ENCODE peak calls at places on chromosomes 2 and 18, in seven cellular contexts. B is T-helper 9 cell, P is D341Med, D is NCI-H1694, E is T1000, V is cardiac fibroblast, Y is occipital lobe. X is an unnamed sample.

GRCh38 chr2:152036611-152037469 is 62.0 kb downstream of the CACNB4 start:
- DNase-seq in D (peak; percentile 88), Y (peak; percentile 33), B (peak; percentile 29), P (peak; percentile 77), E (peak; percentile 30), V (peak; percentile 82), X (peak; percentile 76)

GRCh38 chr18:34158881-34159690 is 65.6 kb downstream of the NOL4 start:
- DNase-seq in Y (peak; percentile 72), D (peak; percentile 30), E (no peak), P (peak; percentile 70), V (peak; percentile 2), B (no peak), X (no peak)

GRCh38 chr2:168210898-168211570 is 36.4 kb downstream of the STK39 start:
- DNase-seq in E (no peak), D (no peak), Y (no peak), B (no peak), V (peak; percentile 93), P (no peak), X (peak; percentile 84)

GRCh38 chr18:46239998-46240397 is 135.8 kb downstream of the HAUS1 start:
- DNase-seq in B (no peak), Y (no peak), P (no peak), E (no peak), D (no peak), V (no peak), X (no peak)

GRCh38 chr2:85865539-85866164 is 23.1 kb downstream of the ST3GAL5 start:
- DNase-seq in Y (no peak), D (no peak), P (no peak), E (no peak), V (no peak), B (no peak), X (no peak)

GRCh38 chr2:216603010-216603883 is 30.0 kb upstream of the IGFBP2 start:
- DNase-seq in E (no peak), Y (no peak), D (no peak), V (no peak), B (no peak), P (no peak), X (no peak)

GRCh38 chr18:58117685-58118403 is 73.8 kb downstream of the NEDD4L start:
- DNase-seq in E (no peak), P (no peak), D (no peak), V (peak; percentile 84), B (no peak), Y (peak; percentile 26), X (peak; percentile 82)

GRCh38 chr2:98936133-98936916 is at the start of gene CRACDL:
- DNase-seq in E (no peak), V (peak; percentile 20), D (no peak), P (peak; percentile 59), B (no peak), Y (no peak), X (peak; percentile 39)

GRCh38 chr2:218860950-218861381 is 1.4 kb downstream of the WNT6 start:
- DNase-seq in P (peak; percentile 90), D (peak; percentile 98), E (no peak), B (no peak), V (peak; percentile 15), Y (no peak), X (no peak)

GRCh38 chr18:58862404-58862803 is 2.3 kb upstream of the ZNF532 start:
- DNase-seq in V (no peak), B (no peak), D (no peak), E (no peak), P (no peak), Y (no peak), X (no peak)

GRCh38 chr2:63537306-63537705 is 51.0 kb downstream of the WDPCP start:
- DNase-seq in V (peak; percentile 74), P (no peak), Y (no peak), B (no peak), D (no peak), E (no peak), X (peak; percentile 40)

GRCh38 chr2:309148-309969 is 21.5 kb upstream of the ALKAL2 start:
- DNase-seq in D (no peak), V (no peak), Y (no peak), E (no peak), P (no peak), B (no peak), X (no peak)

GRCh38 chr2:69926849-69927515 is 12.1 kb downstream of the MXD1 start:
- DNase-seq in B (no peak), P (no peak), Y (no peak), V (peak; percentile 88), E (no peak), D (no peak), X (peak; percentile 84)

GRCh38 chr2:137847443-137847842 is 116.8 kb upstream of the HNMT start:
- DNase-seq in E (no peak), Y (no peak), P (no peak), V (no peak), D (no peak), B (no peak), X (no peak)

GRCh38 chr2:36800381-36800780 is 103.9 kb downstream of the VIT start:
- DNase-seq in B (no peak), Y (peak; percentile 74), D (no peak), V (no peak), E (no peak), P (no peak), X (no peak)

GRCh38 chr18:6759579-6759978 is 30.1 kb downstream of the ARHGAP28 start:
- DNase-seq in D (no peak), V (no peak), B (no peak), Y (no peak), P (no peak), E (no peak), X (no peak)

GRCh38 chr2:32135409-32135808 is 30.3 kb upstream of the SLC30A6 start:
- DNase-seq in E (peak; percentile 22), B (no peak), Y (no peak), D (peak; percentile 8), V (peak; percentile 87), P (peak; percentile 31), X (peak; percentile 67)

GRCh38 chr2:169933124-169933711 is 106.0 kb downstream of the UBR3 start:
- DNase-seq in Y (no peak), E (no peak), P (peak; percentile 35), D (peak; percentile 87), V (peak; percentile 74), B (no peak), X (peak; percentile 48)

GRCh38 chr18:59546164-59546563 is 151.1 kb downstream of the CCBE1 start:
- DNase-seq in E (peak; percentile 25), Y (no peak), P (no peak), V (peak; percentile 59), B (no peak), D (no peak), X (peak; percentile 7)

GRCh38 chr18:5440297-5440696 is 103.5 kb downstream of the EPB41L3 start:
- DNase-seq in D (no peak), Y (no peak), V (peak; percentile 33), B (no peak), E (no peak), P (no peak), X (no peak)

GRCh38 chr2:179596018-179596417 is 265.4 kb downstream of the ZNF385B start:
- DNase-seq in D (no peak), P (no peak), V (peak; percentile 88), Y (no peak), E (no peak), B (no peak), X (peak; percentile 74)

GRCh38 chr2:219629976-219630695 is 2.7 kb downstream of the SLC4A3 start:
- DNase-seq in V (peak; percentile 7), P (no peak), E (no peak), B (no peak), D (no peak), Y (no peak), X (no peak)

GRCh38 chr2:145927398-145927951 is 1407.6 kb upstream of the ZEB2 start:
- DNase-seq in V (peak; percentile 53), D (no peak), B (no peak), P (no peak), Y (no peak), E (no peak), X (no peak)

GRCh38 chr2:52083214-52083613 is 1051.3 kb upstream of the NRXN1 start:
- DNase-seq in Y (no peak), V (no peak), P (no peak), E (no peak), D (no peak), B (no peak), X (no peak)

GRCh38 chr18:58615150-58616132 is 13.4 kb downstream of the ALPK2 start:
- DNase-seq in P (no peak), V (no peak), B (peak; percentile 13), D (no peak), Y (no peak), E (no peak), X (no peak)

GRCh38 chr2:48633143-48633542 is 15.5 kb downstream of the GTF2A1L start:
- DNase-seq in V (no peak), E (no peak), D (no peak), P (no peak), B (no peak), Y (no peak), X (no peak)

GRCh38 chr2:64517511-64517884 is 6.6 kb upstream of the AFTPH start:
- DNase-seq in P (no peak), V (no peak), B (no peak), Y (no peak), D (no peak), E (no peak), X (no peak)

GRCh38 chr2:146189541-146189940 is 1655.3 kb upstream of the ACVR2A start:
- DNase-seq in P (peak; percentile 30), V (no peak), E (no peak), D (no peak), Y (no peak), B (no peak), X (no peak)

GRCh38 chr2:76212305-76212985 is 501.7 kb upstream of the GCFC2 start:
- DNase-seq in E (no peak), Y (no peak), V (no peak), B (no peak), P (no peak), D (no peak), X (no peak)

GRCh38 chr2:46460991-46461715 is 18.2 kb upstream of the TMEM247 start:
- DNase-seq in P (peak; percentile 67), Y (peak; percentile 48), B (peak; percentile 75), E (peak; percentile 49), D (peak; percentile 10), V (peak; percentile 78), X (peak; percentile 68)

GRCh38 chr18:21740474-21740723 is 193 bp upstream of the MIB1 start:
- DNase-seq in P (peak; percentile 100), D (no peak), Y (peak; percentile 99), B (no peak), E (no peak), V (no peak), X (peak; percentile 97)

GRCh38 chr2:106161938-106162814 is 31.9 kb downstream of the UXS1 start:
- DNase-seq in B (no peak), V (peak; percentile 24), Y (no peak), E (no peak), D (no peak), P (no peak), X (peak; percentile 73)

GRCh38 chr2:215210082-215210481 is 71.7 kb upstream of the ABCA12 start:
- DNase-seq in B (no peak), D (no peak), Y (no peak), E (no peak), P (no peak), V (no peak), X (no peak)

GRCh38 chr2:74555610-74556103 is 1.1 kb downstream of the DOK1 start:
- DNase-seq in Y (no peak), E (no peak), B (no peak), D (no peak), V (no peak), P (no peak), X (no peak)

GRCh38 chr18:46563317-46563716 is 93.7 kb downstream of the LOXHD1 start:
- DNase-seq in P (no peak), V (no peak), B (no peak), Y (no peak), E (no peak), D (no peak), X (no peak)